ENCODE peak calls at places on chromosomes 16 and 17, in five cellular contexts. V is right lobe of liver, T is HCT116, H is body of pancreas, M is HepG2. K is an unnamed sample.
A peak's percentile ranks its signal among the peaks of the same experiment; 100 is the strongest.

GRCh38 chr16:20846030-20846429 is 39.7 kb downstream of the REXO5 start:
- DNase-seq in V (no peak), T (no peak), H (no peak), M (no peak), K (no peak)

GRCh38 chr16:55759983-55760664 is 72.8 kb downstream of the CES1 start:
- DNase-seq in V (peak; percentile 60), T (no peak), H (peak; percentile 17), M (peak; percentile 70), K (no peak)

GRCh38 chr17:8173056-8173870 is 2.9 kb downstream of the TMEM107 start:
- DNase-seq in V (peak; percentile 71), T (peak; percentile 99), H (peak; percentile 89), M (peak; percentile 98), K (peak; percentile 88)

GRCh38 chr16:56576585-56577299 is 11.9 kb downstream of the MT4 start:
- DNase-seq in V (peak; percentile 71), T (peak; percentile 72), H (peak; percentile 87), M (peak; percentile 69), K (peak; percentile 90)

GRCh38 chr17:45018514-45019176 is 32.8 kb downstream of the DCAKD start:
- DNase-seq in V (no peak), T (no peak), H (peak; percentile 28), M (no peak), K (no peak)

GRCh38 chr17:61450641-61451537 is 1.3 kb upstream of the TBX4 start:
- DNase-seq in V (no peak), T (no peak), H (no peak), M (no peak), K (no peak)

GRCh38 chr17:30922235-30922993 is 669 bp downstream of the ADAP2 start:
- DNase-seq in V (peak; percentile 29), T (no peak), H (peak; percentile 32), M (no peak), K (peak; percentile 47)

GRCh38 chr17:39745335-39746144 is 7.8 kb downstream of the GRB7 start:
- DNase-seq in V (no peak), T (no peak), H (no peak), M (no peak), K (peak; percentile 43)

GRCh38 chr16:11794991-11795886 is 1.8 kb downstream of the ZC3H7A start:
- DNase-seq in V (no peak), T (no peak), H (no peak), M (no peak), K (no peak)

GRCh38 chr16:4591706-4592470 is 22.8 kb downstream of the UBALD1 start:
- DNase-seq in V (no peak), T (no peak), H (no peak), M (no peak), K (no peak)

GRCh38 chr17:731943-732787 is at the start of gene TLCD3A:
- DNase-seq in V (peak; percentile 83), T (no peak), H (peak; percentile 87), M (no peak), K (no peak)

GRCh38 chr17:41071606-41072375 is 6.1 kb upstream of the KRTAP2-4 start:
- DNase-seq in V (no peak), T (no peak), H (no peak), M (no peak), K (no peak)

GRCh38 chr17:49763735-49764558 is at the start of gene FAM117A:
- DNase-seq in V (peak; percentile 94), T (peak; percentile 100), H (peak; percentile 98), M (peak; percentile 100), K (peak; percentile 99)
- TF ChIP-seq POLR2A in V (peak; percentile 64), T (peak; percentile 74), H (peak; percentile 85), M (peak; percentile 93), K (no peak)

GRCh38 chr16:14529010-14529669 is 100.9 kb downstream of the PARN start:
- DNase-seq in V (peak; percentile 60), T (peak; percentile 66), H (peak; percentile 83), M (peak; percentile 94), K (peak; percentile 69)
- TF ChIP-seq CTCF in V (peak; percentile 72), T (peak; percentile 81), H (peak; percentile 91), M (peak; percentile 98), K (peak; percentile 63)

GRCh38 chr16:1708083-1708767 is 2.2 kb downstream of the MAPK8IP3 start:
- DNase-seq in V (no peak), T (no peak), H (no peak), M (no peak), K (no peak)
- H3K27ac ChIP-seq in V (no peak overlapping the region), T (no peak overlapping the region), H (no peak overlapping the region), M (no peak overlapping the region), K (no peak overlapping the region)

DNA sequence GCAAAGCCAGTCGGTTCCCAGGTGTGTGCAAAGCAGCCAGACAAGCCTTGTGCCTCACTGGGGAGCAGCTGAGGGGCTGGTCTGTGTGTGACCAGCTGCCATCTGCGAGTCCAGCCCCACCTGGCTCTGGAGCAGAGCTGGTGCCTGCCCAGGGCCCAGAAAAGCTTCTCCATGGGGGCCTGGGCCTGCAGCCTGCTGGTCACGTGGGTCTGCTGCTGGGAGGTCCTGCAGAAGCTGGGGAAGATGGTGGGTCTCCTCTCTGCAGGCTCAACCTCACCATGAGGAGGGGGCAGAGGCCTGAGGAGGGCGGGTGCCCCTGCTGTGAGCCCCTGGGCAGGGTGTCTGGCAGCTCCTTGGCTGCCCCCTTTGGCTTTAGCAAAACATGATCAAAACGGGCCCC is 71.9 kb downstream of the ENGASE start:
- DNase-seq in V (no peak), T (no peak), H (no peak), M (no peak), K (no peak)
- TF ChIP-seq POLR2A in V (no peak), T (no peak), H (no peak), M (no peak), K (no peak)

DNA sequence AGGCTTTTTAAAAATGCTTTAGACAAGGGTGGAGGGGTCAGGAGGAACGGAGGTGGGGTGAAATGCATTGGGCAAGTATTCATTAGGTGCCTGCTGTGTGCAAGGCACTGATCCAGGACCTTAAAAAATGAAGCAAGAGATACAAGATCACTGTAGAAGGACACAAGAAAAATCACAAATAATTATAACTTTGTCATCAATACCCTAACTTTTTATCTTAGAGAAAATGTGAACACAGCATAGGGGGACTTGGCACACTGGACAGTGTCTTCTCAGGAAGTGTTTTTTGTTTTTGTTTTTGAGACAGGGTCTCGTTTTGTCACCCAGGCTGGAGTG is 7.0 kb downstream of the EPOP start:
- DNase-seq in V (no peak), T (no peak), H (no peak), M (no peak), K (no peak)
- TF ChIP-seq CTCF in V (no peak), T (no peak), H (no peak), M (no peak), K (no peak)

DNA sequence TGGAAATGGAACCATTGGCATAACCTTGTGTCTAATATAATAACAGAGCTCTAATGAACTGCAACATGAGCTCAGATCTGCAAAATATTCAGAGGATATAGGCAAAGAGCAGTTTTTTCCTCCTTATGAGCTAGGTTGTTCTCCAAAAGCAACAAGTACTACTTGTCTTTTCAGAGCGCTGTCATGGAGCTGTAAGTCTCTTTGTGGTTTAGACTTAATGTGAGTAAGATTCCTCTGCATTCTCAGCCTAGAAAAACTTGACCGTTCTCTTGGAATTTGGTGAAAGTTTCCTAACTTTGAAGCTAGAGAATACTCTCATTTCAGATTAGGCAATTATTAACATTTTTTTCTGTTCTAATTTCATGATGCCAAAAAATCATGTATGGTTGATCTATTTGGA is 85.2 kb downstream of the FTO start:
- DNase-seq in V (no peak), T (no peak), H (no peak), M (no peak), K (no peak)
- H3K27ac ChIP-seq in V (no peak overlapping the region), T (no peak overlapping the region), H (no peak overlapping the region), M (no peak overlapping the region), K (no peak overlapping the region)

DNA sequence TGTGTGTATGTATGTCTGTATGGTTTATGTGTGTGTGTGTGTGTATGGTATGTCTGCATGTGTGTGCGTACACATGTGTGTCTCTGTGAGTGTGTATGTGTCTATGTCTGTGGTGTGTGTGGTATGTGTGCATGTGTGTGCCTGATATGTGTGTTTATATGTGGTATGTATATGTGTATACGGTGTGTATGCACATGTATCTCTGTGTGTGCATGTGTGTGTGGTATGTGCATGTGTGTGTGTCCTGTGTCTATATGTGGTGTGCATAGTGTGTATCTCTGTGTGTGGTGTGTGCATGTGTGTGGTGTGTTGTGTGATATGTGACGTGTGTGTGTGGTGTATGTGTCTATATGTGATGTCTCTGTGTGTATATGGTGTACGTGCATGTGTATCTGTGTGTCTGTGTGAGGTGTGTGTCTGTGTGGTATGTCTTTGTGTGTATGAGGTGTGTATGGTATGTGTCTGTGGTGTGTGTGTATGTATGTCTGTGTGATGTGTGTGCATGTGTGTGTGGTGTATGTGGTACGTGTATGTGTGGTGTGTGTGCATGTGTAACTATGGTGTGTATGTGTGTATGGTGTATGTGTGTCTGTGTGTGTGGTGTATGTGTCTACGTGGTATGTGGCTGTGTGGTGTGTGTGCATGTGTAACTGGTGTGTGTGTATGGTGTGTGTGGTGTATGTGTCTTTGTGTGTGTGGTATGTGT is 164.3 kb upstream of the PLCG2 start:
- DNase-seq in V (no peak), T (no peak), H (no peak), M (no peak), K (no peak)
- TF ChIP-seq POLR2A in V (no peak), T (no peak), H (no peak), M (no peak), K (no peak)

K was measured in Peyer's patch.